ENCODE peak calls at places on chromosomes 2 and 18, in nine cellular contexts. V is ACHN; A is thoracic aorta; I is ureter; X is B cell; H is stimulated activated CD4-positive, alpha-beta T cell treated with anti-CD3 and anti-CD28 coated beads, TNF-alpha, amount 100 ng/mL, for 4 hours; D is renal cortical epithelial cell; M is colonic mucosa; N is A172. T is an unnamed sample.
A peak's percentile ranks its signal among the peaks of the same experiment; 100 is the strongest.

GRCh38 chr2:118120001-118120400 is 31.7 kb downstream of the INSIG2 start:
- DNase-seq in X (no peak), H (no peak), I (no peak), D (no peak), V (no peak), A (no peak), M (no peak), N (no peak), T (no peak)

GRCh38 chr2:102141915-102142828 is at the start of gene IL1R1:
- DNase-seq in I (peak; percentile 82), N (no peak), X (no peak), V (peak; percentile 73), M (peak; percentile 79), H (no peak), A (no peak), D (peak; percentile 56), T (no peak)

GRCh38 chr2:62149708-62150107 is 46.2 kb upstream of the B3GNT2 start:
- DNase-seq in I (no peak), V (peak; percentile 45), D (peak; percentile 74), X (no peak), N (peak; percentile 80), M (no peak), A (no peak), H (no peak), T (no peak)

GRCh38 chr2:225937625-225938024 is 538.1 kb downstream of the NYAP2 start:
- DNase-seq in V (peak; percentile 15), H (no peak), A (no peak), D (peak; percentile 26), M (no peak), X (no peak), N (peak; percentile 6), I (no peak), T (no peak)

GRCh38 chr2:20456049-20456665 is 9.3 kb downstream of the RHOB start:
- DNase-seq in V (no peak), I (peak; percentile 41), M (no peak), A (no peak), X (no peak), D (peak; percentile 64), H (no peak), N (no peak), T (no peak)

GRCh38 chr18:9894454-9895068 is 8.8 kb downstream of the TXNDC2 start:
- DNase-seq in I (no peak), X (no peak), V (no peak), A (no peak), N (no peak), M (no peak), D (no peak), H (no peak), T (no peak)

GRCh38 chr2:6212516-6212915 is 520.3 kb downstream of the SOX11 start:
- DNase-seq in M (no peak), N (no peak), V (no peak), D (no peak), A (no peak), H (no peak), I (no peak), X (no peak), T (no peak)

GRCh38 chr2:172098650-172099471 is 3.8 kb downstream of the DLX2 start:
- DNase-seq in M (no peak), I (no peak), D (peak; percentile 80), A (no peak), N (peak; percentile 73), V (peak; percentile 93), X (peak; percentile 33), H (no peak), T (peak; percentile 75)

GRCh38 chr2:119218478-119219064 is 5.1 kb upstream of the STEAP3 start:
- DNase-seq in D (peak; percentile 50), V (no peak), M (no peak), N (peak; percentile 50), A (no peak), H (no peak), I (peak; percentile 74), X (no peak), T (no peak)

GRCh38 chr2:140586379-140586778 is 1544.4 kb downstream of the LRP1B start:
- DNase-seq in M (peak; percentile 28), I (no peak), X (no peak), V (peak; percentile 67), D (peak; percentile 40), H (no peak), N (peak; percentile 65), A (no peak), T (no peak)

GRCh38 chr2:196229013-196229412 is 57.6 kb upstream of the STK17B start:
- DNase-seq in V (no peak), N (no peak), I (no peak), D (no peak), M (no peak), X (no peak), A (no peak), H (no peak), T (no peak)

GRCh38 chr2:152508446-152508845 is 173.5 kb downstream of the FMNL2 start:
- DNase-seq in V (no peak), A (no peak), H (no peak), X (no peak), M (no peak), I (no peak), N (no peak), D (peak; percentile 67), T (no peak)

T was measured in stimulated activated effector memory CD8-positive, alpha-beta T cell treated with anti-CD3 and anti-CD28 coated beads, Interleukin-12 subunit alpha, Interleukin-12 subunit beta, amount 100 ng/mL, for 72 hours.